ENCODE peak calls at places on chromosomes 7 and 10, in four cellular contexts. P is WTC11, R is HepG2, J is GM12878. F is an unnamed sample.

GRCh38 chr10:110914411-110914810 is 4.6 kb downstream of the BBIP1 start:
- DNase-seq in J (no peak), R (no peak), P (no peak), F (no peak)

GRCh38 chr10:89032141-89032814 is 41.7 kb downstream of the FAS start:
- DNase-seq in P (no peak), J (peak), R (no peak), F (peak)

GRCh38 chr10:42997849-42998165 is 79.1 kb upstream of the RET start:
- DNase-seq in J (no peak), R (no peak), P (no peak), F (no peak)

GRCh38 chr7:98619450-98620321 is 2.6 kb downstream of the NPTX2 start:
- DNase-seq in J (no peak), R (peak), P (peak), F (no peak)

GRCh38 chr10:93199221-93199681 is 125.6 kb downstream of the CYP26A1 start:
- DNase-seq in R (peak), P (no peak), J (no peak), F (no peak)

GRCh38 chr10:90125966-90126600 is 424.7 kb downstream of the KIF20B start:
- DNase-seq in P (no peak), R (no peak), J (no peak), F (no peak)

GRCh38 chr10:96287392-96288105 is 16.2 kb upstream of the BLNK start:
- DNase-seq in R (peak), P (no peak), J (peak), F (no peak)

GRCh38 chr7:137703291-137704010 is 143.3 kb downstream of the DGKI start:
- DNase-seq in R (no peak), P (no peak), J (no peak), F (no peak)

GRCh38 chr7:114789942-114790341 is 132.0 kb upstream of the MDFIC start:
- DNase-seq in P (no peak), R (no peak), J (no peak), F (no peak)

GRCh38 chr7:31633894-31634494 is 53.0 kb upstream of the PPP1R17 start:
- DNase-seq in P (peak), R (peak), J (no peak), F (peak)

GRCh38 chr10:72611783-72612182 is 14.1 kb downstream of the MICU1 start:
- DNase-seq in P (no peak), R (no peak), J (no peak), F (peak)

GRCh38 chr7:151201344-151201743 is 8.9 kb downstream of the H2BK1 start:
- DNase-seq in J (no peak), P (no peak), R (no peak), F (no peak)

GRCh38 chr7:17680026-17680425 is 260.3 kb downstream of the SNX13 start:
- DNase-seq in R (no peak), J (no peak), P (no peak), F (no peak)

GRCh38 chr10:34786464-34786863 is 28.6 kb downstream of the PARD3 start:
- DNase-seq in R (no peak), J (no peak), P (no peak), F (no peak)

GRCh38 chr7:73718905-73719805 is at the start of gene STX1A:
- DNase-seq in R (peak), P (peak), J (no peak), F (peak)

GRCh38 chr10:127863231-127863825 is 29.4 kb downstream of the CLRN3 start:
- DNase-seq in R (no peak), J (no peak), P (no peak), F (no peak)

GRCh38 chr7:130303982-130304381 is 11.0 kb downstream of the CPA4 start:
- DNase-seq in P (no peak), R (peak), J (no peak), F (no peak)

GRCh38 chr7:114112806-114113205 is 194.0 kb upstream of the PPP1R3A start:
- DNase-seq in P (no peak), J (no peak), R (no peak), F (no peak)

GRCh38 chr10:132838346-132838970 is 52.5 kb upstream of the NKX6-2 start:
- DNase-seq in R (no peak), P (no peak), J (no peak), F (no peak)

GRCh38 chr10:35691522-35692236 is 49.6 kb upstream of the FZD8 start:
- DNase-seq in J (no peak), R (no peak), P (no peak), F (no peak)

GRCh38 chr10:6074489-6075301 is 12.5 kb upstream of the IL2RA start:
- DNase-seq in P (no peak), J (no peak), R (no peak), F (no peak)

GRCh38 chr10:43955002-43955596 is 306.4 kb upstream of the ZNF32 start:
- DNase-seq in J (no peak), P (no peak), R (no peak), F (no peak)

GRCh38 chr7:123218866-123219265 is 19.1 kb upstream of the SLC13A1 start:
- DNase-seq in R (no peak), J (no peak), P (no peak), F (no peak)

GRCh38 chr7:123215350-123215749 is 15.6 kb upstream of the SLC13A1 start:
- DNase-seq in R (no peak), P (no peak), J (no peak), F (no peak)

GRCh38 chr7:123216825-123217224 is 17.1 kb upstream of the SLC13A1 start:
- DNase-seq in J (no peak), P (no peak), R (no peak), F (no peak)

GRCh38 chr7:123220396-123220795 is 20.6 kb upstream of the SLC13A1 start:
- DNase-seq in J (no peak), P (no peak), R (no peak), F (no peak)
- TF ChIP-seq ATF3 in J (no peak), P (no peak), R (no peak), F (no peak)

GRCh38 chr7:157436763-157437480 is 100.1 kb downstream of the DNAJB6 start:
- DNase-seq in J (no peak), R (no peak), P (no peak), F (no peak)
- TF ChIP-seq ETV6 in J (no peak), R (no peak), P (no peak), F (no peak)

DNA sequence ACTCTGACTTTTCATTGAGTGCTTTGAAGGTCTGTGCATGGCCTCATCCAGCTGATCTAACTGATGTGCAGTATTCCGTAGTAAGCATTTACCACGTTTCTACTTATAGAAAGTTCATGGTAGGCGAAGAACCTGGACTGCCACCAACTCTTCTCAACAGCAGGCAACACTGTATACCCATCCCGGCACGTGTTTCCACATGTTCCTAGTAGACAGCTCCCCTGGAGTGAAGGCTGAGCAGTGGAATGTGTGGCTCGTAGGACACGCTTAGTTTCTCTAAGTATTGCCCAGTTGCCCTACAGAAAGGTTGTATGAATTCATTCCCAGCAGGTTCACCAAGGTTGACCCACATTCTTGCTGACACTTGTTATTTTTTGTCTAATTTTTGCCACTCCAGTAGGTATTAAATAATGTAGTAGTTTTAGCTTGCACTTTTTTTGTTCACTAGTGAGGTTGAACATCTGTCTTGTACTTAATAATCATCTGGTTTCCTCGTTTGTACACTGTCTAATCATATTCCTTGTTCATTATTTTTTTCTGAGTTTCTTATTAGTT is 15.2 kb downstream of the PROSER2 start:
- DNase-seq in P (no peak), R (no peak), J (no peak), F (no peak)
- TF ChIP-seq ATF3 in P (no peak), R (no peak), J (no peak), F (no peak)

GRCh38 chr7:44398953-44399574 is 73.7 kb upstream of the CAMK2B start:
- DNase-seq in R (no peak), J (no peak), P (no peak), F (no peak)
- TF ChIP-seq ETV6 in R (no peak), J (no peak), P (no peak), F (no peak)

GRCh38 chr10:68154211-68154497 is 44.9 kb downstream of the MYPN start:
- DNase-seq in J (no peak), R (no peak), P (no peak), F (no peak)

GRCh38 chr10:68151453-68151852 is 42.2 kb downstream of the MYPN start:
- DNase-seq in R (no peak), P (no peak), J (no peak), F (no peak)

GRCh38 chr10:68156373-68157185 is 47.3 kb downstream of the MYPN start:
- DNase-seq in J (no peak), R (peak), P (peak), F (peak)

GRCh38 chr10:68155615-68156205 is 46.4 kb downstream of the MYPN start:
- DNase-seq in R (no peak), P (no peak), J (no peak), F (no peak)

GRCh38 chr10:68153473-68154210 is 44.4 kb downstream of the MYPN start:
- DNase-seq in R (peak), P (no peak), J (no peak), F (no peak)
- TF ChIP-seq ATF3 in R (no peak), P (no peak), J (no peak), F (peak)

DNA sequence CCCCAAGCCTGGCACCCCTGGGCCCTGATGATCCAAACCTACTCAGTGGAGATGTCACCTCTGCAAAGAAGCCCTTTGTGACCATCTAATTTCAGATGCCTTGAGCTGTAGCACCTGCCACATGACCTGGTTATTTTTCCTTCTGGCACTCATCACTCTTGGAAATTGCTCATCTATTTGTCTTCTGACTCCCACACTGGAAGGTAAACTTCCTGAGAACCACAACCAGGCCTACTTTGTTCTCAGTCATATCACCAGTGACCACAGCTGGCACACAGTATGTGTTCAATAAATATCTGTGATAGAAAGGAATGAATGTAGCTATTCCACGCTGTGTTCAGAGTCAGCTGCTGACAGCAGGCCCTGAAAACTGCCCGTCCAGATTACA is 97.1 kb downstream of the SH3PXD2A start:
- DNase-seq in P (no peak), J (no peak), R (peak), F (no peak)
- TF ChIP-seq ETV6 in P (no peak), J (no peak), R (no peak), F (no peak)